ENCODE peak calls at places on chromosomes 3 and 15, in four cellular contexts. One of them, this sample, is unnamed.

GRCh38 chr3:156598413-156598812 is 43.5 kb upstream of the SSR3 start:
- DNase-seq in transverse colon: no peak
- DNase-seq in activated CD4-positive, alpha-beta T cell treated with anti-CD3 and anti-CD28 coated beads, Interleukin-2, amount 50 U/mL, for 1 hour: no peak
- DNase-seq in Peyer's patch: peak; percentile 72
- DNase-seq in this sample: no peak

GRCh38 chr15:25346371-25346770 is 92.5 kb downstream of the UBE3A start:
- DNase-seq in Peyer's patch: no peak
- DNase-seq in transverse colon: no peak
- DNase-seq in activated CD4-positive, alpha-beta T cell treated with anti-CD3 and anti-CD28 coated beads, Interleukin-2, amount 50 U/mL, for 1 hour: no peak
- DNase-seq in this sample: no peak

GRCh38 chr3:71562938-71563337 is 20.6 kb downstream of the FOXP1 start:
- DNase-seq in Peyer's patch: no peak
- DNase-seq in activated CD4-positive, alpha-beta T cell treated with anti-CD3 and anti-CD28 coated beads, Interleukin-2, amount 50 U/mL, for 1 hour: no peak
- DNase-seq in transverse colon: no peak
- DNase-seq in this sample: no peak

GRCh38 chr3:138227650-138228049 is 40.5 kb downstream of the ARMC8 start:
- DNase-seq in activated CD4-positive, alpha-beta T cell treated with anti-CD3 and anti-CD28 coated beads, Interleukin-2, amount 50 U/mL, for 1 hour: no peak
- DNase-seq in Peyer's patch: no peak
- DNase-seq in transverse colon: no peak
- DNase-seq in this sample: no peak

GRCh38 chr15:91021516-91022074 is 799 bp downstream of the VPS33B start:
- DNase-seq in Peyer's patch: no peak
- DNase-seq in transverse colon: no peak
- DNase-seq in activated CD4-positive, alpha-beta T cell treated with anti-CD3 and anti-CD28 coated beads, Interleukin-2, amount 50 U/mL, for 1 hour: no peak
- DNase-seq in this sample: no peak

GRCh38 chr3:14139771-14140170 is 14.9 kb downstream of the TMEM43 start:
- DNase-seq in activated CD4-positive, alpha-beta T cell treated with anti-CD3 and anti-CD28 coated beads, Interleukin-2, amount 50 U/mL, for 1 hour: no peak
- DNase-seq in Peyer's patch: no peak
- DNase-seq in transverse colon: no peak
- DNase-seq in this sample: no peak

GRCh38 chr15:90230071-90230494 is 3.7 kb downstream of the CIB1 start:
- DNase-seq in activated CD4-positive, alpha-beta T cell treated with anti-CD3 and anti-CD28 coated beads, Interleukin-2, amount 50 U/mL, for 1 hour: no peak
- DNase-seq in Peyer's patch: peak; percentile 78
- DNase-seq in transverse colon: peak; percentile 67
- DNase-seq in this sample: no peak

GRCh38 chr15:73740152-73741048 is 12.8 kb downstream of the INSYN1 start:
- DNase-seq in transverse colon: no peak
- DNase-seq in activated CD4-positive, alpha-beta T cell treated with anti-CD3 and anti-CD28 coated beads, Interleukin-2, amount 50 U/mL, for 1 hour: no peak
- DNase-seq in Peyer's patch: no peak
- DNase-seq in this sample: no peak